ENCODE peak calls at places on chromosome 1, in ten cellular contexts. L, U, V, X, M, C, H, E, F and D are unnamed samples.

GRCh38 chr1:45543599-45544417 is 6.8 kb upstream of the AKR1A1 start:
- DNase-seq in L (no peak), U (no peak), V (peak), X (no peak), M (no peak), C (peak), H (no peak), E (peak), F (peak), D (peak)

GRCh38 chr1:92961896-92962752 is 862 bp upstream of the DIPK1A start:
- DNase-seq in L (peak), U (peak), V (peak), X (no peak), M (no peak), C (peak), H (no peak), E (peak), F (no peak), D (peak)

GRCh38 chr1:62508187-62508758 is 71.4 kb downstream of the USP1 start:
- DNase-seq in L (no peak), U (peak), V (no peak), X (peak), M (no peak), C (peak), H (peak), E (no peak), F (no peak), D (no peak)

GRCh38 chr1:154493276-154493675 is 8.7 kb upstream of the TDRD10 start:
- DNase-seq in L (peak), U (no peak), V (no peak), X (no peak), M (no peak), C (no peak), H (no peak), E (peak), F (no peak), D (no peak)

GRCh38 chr1:77536813-77537212 is 145.6 kb downstream of the ZZZ3 start:
- DNase-seq in L (no peak), U (peak), V (no peak), X (peak), M (no peak), C (no peak), H (peak), E (no peak), F (no peak), D (no peak)

GRCh38 chr1:211830330-211831142 is at the start of gene LPGAT1:
- DNase-seq in L (peak), U (peak), V (peak), X (no peak), M (peak), C (peak), H (no peak), E (peak), F (peak), D (peak)

GRCh38 chr1:118186026-118186425 is 998 bp upstream of the SPAG17 start:
- DNase-seq in L (no peak), U (no peak), V (no peak), X (no peak), M (no peak), C (no peak), H (no peak), E (no peak), F (no peak), D (no peak)

GRCh38 chr1:187641015-187641414 is 812.3 kb downstream of the PLA2G4A start:
- DNase-seq in L (peak), U (no peak), V (no peak), X (no peak), M (no peak), C (no peak), H (no peak), E (no peak), F (no peak), D (no peak)

GRCh38 chr1:22699629-22700028 is 11.0 kb upstream of the EPHB2 start:
- DNase-seq in L (no peak), U (no peak), V (no peak), X (no peak), M (no peak), C (no peak), H (no peak), E (no peak), F (no peak), D (no peak)